ENCODE peak calls at places on chromosomes 7 and 10, in six cellular contexts. One of them, this sample, is unnamed.

GRCh38 chr7:99380032-99380822 is 5.7 kb downstream of the ARPC1B start:
- DNase-seq in T-helper 17 cell: peak; percentile 25
- DNase-seq in caudate nucleus: peak; percentile 54
- DNase-seq in NCI-H1694: no peak
- DNase-seq in NCI-H1930: no peak
- DNase-seq in activated T-cell treated with anti-CD3 and anti-CD28 coated beads, Interleukin-2, amount 50 U/mL, for 72 hours: peak; percentile 39
- DNase-seq in this sample: peak; percentile 21

GRCh38 chr7:42314696-42315095 is 77.7 kb upstream of the GLI3 start:
- DNase-seq in T-helper 17 cell: no peak
- DNase-seq in caudate nucleus: no peak
- DNase-seq in NCI-H1694: no peak
- DNase-seq in NCI-H1930: no peak
- DNase-seq in activated T-cell treated with anti-CD3 and anti-CD28 coated beads, Interleukin-2, amount 50 U/mL, for 72 hours: no peak
- DNase-seq in this sample: no peak

GRCh38 chr10:52198540-52198939 is 115.5 kb upstream of the DKK1 start:
- DNase-seq in T-helper 17 cell: no peak
- DNase-seq in caudate nucleus: no peak
- DNase-seq in NCI-H1694: no peak
- DNase-seq in NCI-H1930: no peak
- DNase-seq in activated T-cell treated with anti-CD3 and anti-CD28 coated beads, Interleukin-2, amount 50 U/mL, for 72 hours: no peak
- DNase-seq in this sample: no peak

GRCh38 chr7:3682028-3682712 is 381.1 kb downstream of the SDK1 start:
- DNase-seq in T-helper 17 cell: no peak
- DNase-seq in caudate nucleus: no peak
- DNase-seq in NCI-H1694: no peak
- DNase-seq in NCI-H1930: no peak
- DNase-seq in activated T-cell treated with anti-CD3 and anti-CD28 coated beads, Interleukin-2, amount 50 U/mL, for 72 hours: no peak
- DNase-seq in this sample: no peak

GRCh38 chr10:76962851-76963250 is 674.8 kb downstream of the KCNMA1 start:
- DNase-seq in T-helper 17 cell: no peak
- DNase-seq in caudate nucleus: no peak
- DNase-seq in NCI-H1694: no peak
- DNase-seq in NCI-H1930: no peak
- DNase-seq in activated T-cell treated with anti-CD3 and anti-CD28 coated beads, Interleukin-2, amount 50 U/mL, for 72 hours: no peak
- DNase-seq in this sample: no peak

GRCh38 chr7:27149817-27150567 is 2.4 kb downstream of the HOXA3 start:
- DNase-seq in T-helper 17 cell: no peak
- DNase-seq in caudate nucleus: no peak
- DNase-seq in NCI-H1694: no peak
- DNase-seq in NCI-H1930: no peak
- DNase-seq in activated T-cell treated with anti-CD3 and anti-CD28 coated beads, Interleukin-2, amount 50 U/mL, for 72 hours: no peak
- DNase-seq in this sample: no peak

GRCh38 chr7:595621-596010 is 76.0 kb upstream of the PDGFA start:
- DNase-seq in T-helper 17 cell: no peak
- DNase-seq in caudate nucleus: no peak
- DNase-seq in NCI-H1694: no peak
- DNase-seq in NCI-H1930: no peak
- DNase-seq in activated T-cell treated with anti-CD3 and anti-CD28 coated beads, Interleukin-2, amount 50 U/mL, for 72 hours: no peak
- DNase-seq in this sample: no peak

GRCh38 chr7:28921822-28922221 is 36.3 kb downstream of the TRIL start:
- DNase-seq in T-helper 17 cell: no peak
- DNase-seq in caudate nucleus: no peak
- DNase-seq in NCI-H1694: peak; percentile 85
- DNase-seq in NCI-H1930: peak; percentile 75
- DNase-seq in activated T-cell treated with anti-CD3 and anti-CD28 coated beads, Interleukin-2, amount 50 U/mL, for 72 hours: peak; percentile 34
- DNase-seq in this sample: peak; percentile 26

GRCh38 chr10:95818663-95819062 is 62.7 kb downstream of the ENTPD1 start:
- DNase-seq in T-helper 17 cell: no peak
- DNase-seq in caudate nucleus: no peak
- DNase-seq in NCI-H1694: no peak
- DNase-seq in NCI-H1930: no peak
- DNase-seq in activated T-cell treated with anti-CD3 and anti-CD28 coated beads, Interleukin-2, amount 50 U/mL, for 72 hours: no peak
- DNase-seq in this sample: no peak

GRCh38 chr10:103491729-103492364 is 1.7 kb upstream of the NEURL1 start:
- DNase-seq in T-helper 17 cell: no peak
- DNase-seq in caudate nucleus: no peak
- DNase-seq in NCI-H1694: no peak
- DNase-seq in NCI-H1930: no peak
- DNase-seq in activated T-cell treated with anti-CD3 and anti-CD28 coated beads, Interleukin-2, amount 50 U/mL, for 72 hours: no peak
- DNase-seq in this sample: no peak

GRCh38 chr7:38383281-38383680 is 109.8 kb upstream of the TARP start:
- DNase-seq in T-helper 17 cell: no peak
- DNase-seq in caudate nucleus: no peak
- DNase-seq in NCI-H1694: no peak
- DNase-seq in NCI-H1930: no peak
- DNase-seq in activated T-cell treated with anti-CD3 and anti-CD28 coated beads, Interleukin-2, amount 50 U/mL, for 72 hours: no peak
- DNase-seq in this sample: no peak

GRCh38 chr7:150368884-150369739 is 490 bp downstream of the REPIN1 start:
- DNase-seq in T-helper 17 cell: peak; percentile 50
- DNase-seq in caudate nucleus: peak; percentile 84
- DNase-seq in NCI-H1694: no peak
- DNase-seq in NCI-H1930: no peak
- DNase-seq in activated T-cell treated with anti-CD3 and anti-CD28 coated beads, Interleukin-2, amount 50 U/mL, for 72 hours: peak; percentile 54
- DNase-seq in this sample: peak; percentile 66

GRCh38 chr7:54946271-54946670 is 72.5 kb upstream of the EGFR start:
- DNase-seq in T-helper 17 cell: no peak
- DNase-seq in caudate nucleus: no peak
- DNase-seq in NCI-H1694: no peak
- DNase-seq in NCI-H1930: no peak
- DNase-seq in activated T-cell treated with anti-CD3 and anti-CD28 coated beads, Interleukin-2, amount 50 U/mL, for 72 hours: no peak
- DNase-seq in this sample: no peak

GRCh38 chr7:99004781-99005500 is 126.6 kb downstream of the TRRAP start:
- DNase-seq in T-helper 17 cell: no peak
- DNase-seq in caudate nucleus: no peak
- DNase-seq in NCI-H1694: no peak
- DNase-seq in NCI-H1930: no peak
- DNase-seq in activated T-cell treated with anti-CD3 and anti-CD28 coated beads, Interleukin-2, amount 50 U/mL, for 72 hours: no peak
- DNase-seq in this sample: no peak

GRCh38 chr10:36336315-36336714 is 694.2 kb upstream of the FZD8 start:
- DNase-seq in T-helper 17 cell: no peak
- DNase-seq in caudate nucleus: no peak
- DNase-seq in NCI-H1694: no peak
- DNase-seq in NCI-H1930: no peak
- DNase-seq in activated T-cell treated with anti-CD3 and anti-CD28 coated beads, Interleukin-2, amount 50 U/mL, for 72 hours: no peak
- DNase-seq in this sample: no peak

GRCh38 chr10:72086466-72087391 is 1.6 kb downstream of the SPOCK2 start:
- DNase-seq in T-helper 17 cell: peak; percentile 48
- DNase-seq in caudate nucleus: no peak
- DNase-seq in NCI-H1694: no peak
- DNase-seq in NCI-H1930: no peak
- DNase-seq in activated T-cell treated with anti-CD3 and anti-CD28 coated beads, Interleukin-2, amount 50 U/mL, for 72 hours: peak; percentile 66
- DNase-seq in this sample: peak; percentile 56

GRCh38 chr10:73593812-73594211 is 2.7 kb upstream of the USP54 start:
- DNase-seq in T-helper 17 cell: no peak
- DNase-seq in caudate nucleus: no peak
- DNase-seq in NCI-H1694: no peak
- DNase-seq in NCI-H1930: no peak
- DNase-seq in activated T-cell treated with anti-CD3 and anti-CD28 coated beads, Interleukin-2, amount 50 U/mL, for 72 hours: no peak
- DNase-seq in this sample: no peak

GRCh38 chr7:25037325-25037724 is 57.3 kb upstream of the OSBPL3 start:
- DNase-seq in T-helper 17 cell: no peak
- DNase-seq in caudate nucleus: no peak
- DNase-seq in NCI-H1694: no peak
- DNase-seq in NCI-H1930: no peak
- DNase-seq in activated T-cell treated with anti-CD3 and anti-CD28 coated beads, Interleukin-2, amount 50 U/mL, for 72 hours: no peak
- DNase-seq in this sample: no peak

This sample was measured in substantia nigra.